ENCODE peak calls at places on chromosome 12, in nine cellular contexts. V is left ventricle myocardium inferior; I is HCT116; R is type B pancreatic cell; U is A549; S is neural crest cell; H is foreskin fibroblast; Y is CD8-positive, alpha-beta T cell; F is lower lobe of right lung. B is an unnamed sample.

GRCh38 chr12:26271024-26271423 is 75.7 kb downstream of the SSPN start:
- DNase-seq in V (no peak), I (no peak), R (no peak), U (peak), S (no peak), H (no peak), Y (no peak), F (no peak), B (no peak)

GRCh38 chr12:100503228-100503628 is 29.6 kb downstream of the NR1H4 start:
- DNase-seq in V (no peak), I (no peak), R (no peak), U (no peak), S (no peak), H (no peak), Y (no peak), F (no peak), B (no peak)

GRCh38 chr12:87782838-87783237 is 246.4 kb downstream of the C12orf50 start:
- DNase-seq in V (no peak), I (no peak), R (no peak), U (no peak), S (no peak), H (no peak), Y (no peak), F (no peak), B (no peak)

GRCh38 chr12:24138041-24138440 is 188.6 kb upstream of the SOX5 start:
- DNase-seq in V (no peak), I (no peak), R (no peak), U (no peak), S (no peak), H (no peak), Y (no peak), F (no peak), B (no peak)

GRCh38 chr12:67355428-67356385 is 86.5 kb downstream of the CAND1 start:
- DNase-seq in V (no peak), I (peak), R (no peak), U (peak), S (peak), H (peak), Y (peak), F (no peak), B (no peak)

GRCh38 chr12:121287267-121287954 is 9.1 kb downstream of the CAMKK2 start:
- DNase-seq in V (no peak), I (no peak), R (no peak), U (no peak), S (no peak), H (peak), Y (no peak), F (peak), B (no peak)

GRCh38 chr12:52920937-52921336 is 16.1 kb upstream of the KRT8 start:
- DNase-seq in V (no peak), I (no peak), R (no peak), U (peak), S (no peak), H (no peak), Y (no peak), F (no peak), B (no peak)

GRCh38 chr12:71014180-71014785 is 93.7 kb upstream of the PTPRR start:
- DNase-seq in V (no peak), I (peak), R (no peak), U (peak), S (no peak), H (peak), Y (no peak), F (no peak), B (no peak)

GRCh38 chr12:63206908-63207307 is 55.9 kb upstream of the AVPR1A start:
- DNase-seq in V (no peak), I (no peak), R (no peak), U (peak), S (no peak), H (peak), Y (no peak), F (no peak), B (no peak)

GRCh38 chr12:27807063-27807703 is 27.1 kb upstream of the MANSC4 start:
- DNase-seq in V (no peak), I (no peak), R (no peak), U (no peak), S (no peak), H (no peak), Y (peak), F (no peak), B (no peak)

DNA sequence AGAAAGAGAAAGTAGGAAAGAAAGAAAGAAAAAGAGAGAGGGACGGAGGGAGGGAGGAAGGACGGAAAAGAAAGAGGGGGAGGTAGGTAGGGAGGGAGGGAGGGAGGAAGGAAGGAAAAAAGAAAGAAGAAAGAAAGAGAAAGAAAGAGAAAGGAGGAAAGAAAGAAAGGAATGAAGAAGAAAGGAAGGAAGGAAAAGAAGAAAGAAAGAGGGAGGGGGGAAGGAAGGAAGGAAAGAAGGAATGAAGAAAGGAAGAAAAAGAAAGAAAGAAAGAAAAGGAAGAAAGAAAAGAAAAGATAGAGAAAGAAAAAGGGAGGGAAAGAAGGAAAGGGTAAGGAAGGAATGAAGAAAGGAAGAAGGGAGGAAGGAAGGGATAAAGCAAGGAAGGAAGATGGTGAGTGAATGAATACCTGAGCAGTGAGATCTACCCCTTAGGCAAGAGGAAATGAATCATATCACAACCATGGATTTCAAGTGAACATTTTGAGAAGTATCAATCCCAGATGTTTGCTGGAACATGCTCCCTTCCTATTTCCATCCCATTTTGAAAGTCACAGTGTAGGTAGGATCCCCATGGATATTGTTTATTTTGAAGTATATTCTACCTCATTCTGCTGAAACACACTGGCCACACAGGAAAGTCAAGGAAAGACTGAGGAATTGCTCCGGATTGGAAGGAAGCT is 639.4 kb upstream of the TBX3 start:
- DNase-seq in V (no peak), I (no peak), R (no peak), U (no peak), S (no peak), H (peak), Y (no peak), F (no peak), B (no peak)
- TF ChIP-seq CTCF in V (no peak), I (no peak), R (no peak), U (no peak), S (no peak), H (no peak), Y (no peak), F (no peak), B (no peak)

GRCh38 chr12:113818833-113819232 is 147.3 kb downstream of the RBM19 start:
- DNase-seq in V (no peak), I (no peak), R (no peak), U (peak), S (peak), H (peak), Y (no peak), F (no peak), B (no peak)
- TF ChIP-seq CTCF in V (no peak), I (peak), R (peak), U (peak), S (peak), H (peak), Y (no peak), F (no peak), B (peak)

GRCh38 chr12:49108958-49109404 is 1.7 kb downstream of the LMBR1L start:
- DNase-seq in V (peak), I (no peak), R (no peak), U (no peak), S (no peak), H (peak), Y (no peak), F (peak), B (no peak)

GRCh38 chr12:49111206-49111605 is 559 bp upstream of the LMBR1L start:
- DNase-seq in V (no peak), I (no peak), R (no peak), U (no peak), S (no peak), H (no peak), Y (no peak), F (no peak), B (no peak)

GRCh38 chr12:49109631-49110172 is 945 bp downstream of the LMBR1L start:
- DNase-seq in V (no peak), I (no peak), R (no peak), U (no peak), S (no peak), H (no peak), Y (no peak), F (no peak), B (no peak)

GRCh38 chr12:49105504-49106120 is 5.0 kb downstream of the LMBR1L start:
- DNase-seq in V (peak), I (no peak), R (no peak), U (no peak), S (no peak), H (no peak), Y (no peak), F (no peak), B (no peak)

GRCh38 chr12:49110191-49111155 is at the start of gene LMBR1L:
- DNase-seq in V (peak), I (peak), R (peak), U (peak), S (peak), H (peak), Y (peak), F (peak), B (peak)
- TF ChIP-seq CTCF in V (peak), I (peak), R (peak), U (no peak), S (peak), H (peak), Y (peak), F (peak), B (peak)

DNA sequence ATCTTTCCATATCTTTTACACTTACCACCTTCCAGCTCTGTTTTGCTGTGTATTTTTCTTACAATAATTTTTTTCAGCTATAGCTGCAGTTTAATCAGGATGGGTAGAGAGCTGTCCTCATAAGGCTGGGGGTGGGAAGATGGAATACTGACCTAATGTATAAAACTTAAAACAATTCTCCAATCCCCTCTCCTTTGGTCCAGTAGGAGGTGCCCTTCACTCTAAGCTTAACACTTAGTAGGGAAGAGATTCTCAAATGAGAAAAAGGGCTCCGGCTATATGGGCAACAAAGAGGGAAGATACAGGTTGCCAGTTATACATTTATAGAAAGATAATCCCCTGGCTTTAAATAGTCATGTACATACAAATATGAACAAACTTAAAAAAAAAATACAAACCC is 2.8 kb downstream of the ORMDL2 start:
- DNase-seq in V (no peak), I (no peak), R (no peak), U (peak), S (no peak), H (peak), Y (no peak), F (no peak), B (no peak)
- TF ChIP-seq CTCF in V (no peak), I (peak), R (peak), U (peak), S (peak), H (peak), Y (no peak), F (no peak), B (peak)

GRCh38 chr12:51442324-51442723 is 17.7 kb downstream of the SLC4A8 start:
- DNase-seq in V (no peak), I (no peak), R (no peak), U (no peak), S (no peak), H (peak), Y (no peak), F (no peak), B (no peak)

GRCh38 chr12:51437471-51437870 is 12.8 kb downstream of the SLC4A8 start:
- DNase-seq in V (no peak), I (no peak), R (no peak), U (no peak), S (no peak), H (no peak), Y (no peak), F (no peak), B (no peak)

GRCh38 chr12:51443573-51443972 is 18.9 kb downstream of the SLC4A8 start:
- DNase-seq in V (no peak), I (no peak), R (no peak), U (no peak), S (no peak), H (no peak), Y (no peak), F (no peak), B (no peak)

GRCh38 chr12:51441583-51441982 is 17.0 kb downstream of the SLC4A8 start:
- DNase-seq in V (no peak), I (no peak), R (no peak), U (no peak), S (no peak), H (peak), Y (no peak), F (no peak), B (no peak)

GRCh38 chr12:51439330-51439729 is 14.7 kb downstream of the SLC4A8 start:
- DNase-seq in V (no peak), I (no peak), R (no peak), U (no peak), S (no peak), H (no peak), Y (no peak), F (no peak), B (no peak)
- TF ChIP-seq CTCF in V (no peak), I (no peak), R (no peak), U (no peak), S (no peak), H (no peak), Y (no peak), F (no peak), B (no peak)

DNA sequence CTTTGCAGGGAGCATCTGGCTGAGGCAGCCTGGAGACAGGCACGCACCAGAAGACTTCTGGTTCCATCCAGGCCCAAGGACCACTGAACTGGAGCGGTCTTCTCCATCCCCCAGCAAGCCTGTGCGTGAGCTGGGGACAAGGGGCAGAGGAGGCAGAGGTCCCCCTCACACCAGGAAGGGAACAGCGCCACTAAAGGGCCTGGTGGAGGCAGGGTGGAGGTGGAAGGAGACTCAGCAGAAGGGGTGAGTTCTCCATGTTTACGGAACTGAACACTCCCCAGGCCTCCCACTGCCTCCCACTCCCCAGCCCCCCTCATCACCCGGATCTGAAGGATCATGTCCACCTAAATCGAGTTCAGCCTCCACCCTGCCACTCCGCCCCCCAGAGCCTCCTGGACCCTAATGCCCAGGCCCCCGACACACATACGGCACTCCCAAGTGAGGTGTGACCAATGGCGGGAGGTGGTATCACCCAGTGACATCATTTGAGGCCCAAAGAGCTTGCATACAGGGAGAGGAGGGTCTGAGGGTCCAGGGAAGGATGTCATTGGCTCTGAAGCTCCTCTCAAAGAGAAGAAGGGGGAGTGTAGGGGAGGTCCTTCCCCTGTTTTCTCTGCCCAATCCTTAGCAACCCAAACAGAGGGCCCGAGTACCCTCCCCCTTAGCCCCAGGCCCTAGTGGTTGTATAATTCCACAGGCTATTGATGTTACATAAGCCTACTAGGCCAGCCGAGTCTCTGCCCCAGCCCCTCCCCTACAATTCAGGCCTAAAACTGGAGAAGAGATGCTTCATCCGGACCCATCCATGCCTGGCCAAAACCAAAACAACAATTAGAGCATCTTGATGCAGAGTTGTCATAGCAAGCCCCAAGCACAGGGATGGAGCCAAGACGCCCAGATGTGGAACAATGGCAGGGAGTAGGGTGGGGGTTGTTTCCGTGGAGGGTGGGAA is 1.0 kb downstream of the FAIM2 start:
- DNase-seq in V (no peak), I (no peak), R (no peak), U (no peak), S (no peak), H (no peak), Y (no peak), F (no peak), B (no peak)
- TF ChIP-seq CTCF in V (no peak), I (no peak), R (no peak), U (no peak), S (no peak), H (no peak), Y (no peak), F (no peak), B (no peak)